ENCODE peak calls at places on chromosomes 16 and 17, in six cellular contexts. G is NCI-H524; K is stimulated activated CD4-positive, alpha-beta T cell treated with anti-CD3 and anti-CD28 coated beads, Interleukin-1b, Interleukin-23, amount 100 ng/mL, for 1 hour; Y is AG09319; C is AG09309; A is epithelial cell of esophagus. S is an unnamed sample.

GRCh38 chr16:12679660-12680272 is 123.9 kb downstream of the CPPED1 start:
- DNase-seq in A (no peak), K (no peak), G (no peak), Y (no peak), C (no peak), S (no peak)

GRCh38 chr16:66525396-66526180 is 24.3 kb downstream of the TK2 start:
- DNase-seq in K (no peak), G (no peak), C (peak; percentile 63), Y (no peak), A (no peak), S (no peak)

GRCh38 chr16:27826893-27827289 is 236.6 kb downstream of the GSG1L start:
- DNase-seq in G (no peak), Y (no peak), C (no peak), A (no peak), K (no peak), S (no peak)

GRCh38 chr17:62581769-62582168 is 45.7 kb upstream of the MRC2 start:
- DNase-seq in C (no peak), G (no peak), K (no peak), Y (no peak), A (no peak), S (no peak)

GRCh38 chr17:76556759-76557367 is 17.0 kb downstream of the PRCD start:
- DNase-seq in Y (no peak), G (no peak), A (peak; percentile 65), K (no peak), C (no peak), S (no peak)

GRCh38 chr17:45345554-45346254 is 28.9 kb upstream of the MAP3K14 start:
- DNase-seq in Y (peak; percentile 43), K (no peak), A (no peak), C (peak; percentile 99), G (no peak), S (peak; percentile 84)

GRCh38 chr17:50352693-50353599 is 7.0 kb downstream of the XYLT2 start:
- DNase-seq in K (no peak), G (no peak), C (no peak), A (no peak), Y (no peak), S (no peak)

GRCh38 chr16:15510992-15511391 is 76.6 kb downstream of the BMERB1 start:
- DNase-seq in Y (no peak), G (peak; percentile 80), A (no peak), C (no peak), K (no peak), S (no peak)

GRCh38 chr16:22849517-22849916 is 35.6 kb downstream of the HS3ST2 start:
- DNase-seq in C (no peak), Y (no peak), K (no peak), A (no peak), G (no peak), S (no peak)

GRCh38 chr16:75345711-75346110 is 87.6 kb downstream of the CFDP1 start:
- DNase-seq in Y (no peak), A (no peak), G (no peak), C (no peak), K (no peak), S (no peak)

GRCh38 chr16:75127713-75128415 is 11.3 kb upstream of the LDHD start:
- DNase-seq in Y (no peak), C (no peak), A (no peak), G (no peak), K (no peak), S (no peak)

GRCh38 chr17:68396226-68396780 is 61.0 kb downstream of the WIPI1 start:
- DNase-seq in A (no peak), Y (no peak), K (no peak), G (no peak), C (no peak), S (no peak)

GRCh38 chr17:11511696-11512095 is 86.6 kb upstream of the DNAH9 start:
- DNase-seq in K (no peak), A (no peak), Y (no peak), C (no peak), G (no peak), S (no peak)

S was measured in AG04449.